ENCODE peak calls at places on chromosomes 1 and 21, in four cellular contexts. One of them, this sample, is unnamed.
A peak's percentile ranks its signal among the peaks of the same experiment; 100 is the strongest.

GRCh38 chr1:46342084-46342656 is 1.6 kb downstream of the NSUN4 start:
- DNase-seq in HCT116: no peak
- DNase-seq in tibial nerve: no peak
- DNase-seq in adrenal gland: no peak
- DNase-seq in this sample: no peak

GRCh38 chr1:199691540-199691939 is 336.0 kb upstream of the NR5A2 start:
- DNase-seq in HCT116: peak; percentile 42
- DNase-seq in tibial nerve: no peak
- DNase-seq in adrenal gland: no peak
- DNase-seq in this sample: no peak

GRCh38 chr1:240539700-240540414 is 72.1 kb downstream of the GREM2 start:
- DNase-seq in HCT116: no peak
- DNase-seq in tibial nerve: no peak
- DNase-seq in adrenal gland: no peak
- DNase-seq in this sample: no peak

GRCh38 chr1:173867141-173867752 is 542 bp downstream of the GAS5 start:
- DNase-seq in HCT116: no peak
- DNase-seq in tibial nerve: no peak
- DNase-seq in adrenal gland: no peak
- DNase-seq in this sample: no peak

GRCh38 chr1:10765734-10766478 is 30.5 kb downstream of the CASZ1 start:
- DNase-seq in HCT116: no peak
- DNase-seq in tibial nerve: no peak
- DNase-seq in adrenal gland: no peak
- DNase-seq in this sample: peak; percentile 84

GRCh38 chr21:42567861-42568260 is 54.2 kb downstream of the SLC37A1 start:
- DNase-seq in HCT116: no peak
- DNase-seq in tibial nerve: no peak
- DNase-seq in adrenal gland: no peak
- DNase-seq in this sample: peak; percentile 3

GRCh38 chr21:16579538-16579937 is 849.8 kb downstream of the USP25 start:
- DNase-seq in HCT116: no peak
- DNase-seq in tibial nerve: no peak
- DNase-seq in adrenal gland: no peak
- DNase-seq in this sample: no peak

GRCh38 chr1:114853584-114853983 is 1.1 kb upstream of the SYCP1 start:
- DNase-seq in HCT116: no peak
- DNase-seq in tibial nerve: no peak
- DNase-seq in adrenal gland: no peak
- DNase-seq in this sample: no peak

GRCh38 chr1:89781494-89782126 is 39.2 kb upstream of the LRRC8D start:
- DNase-seq in HCT116: no peak
- DNase-seq in tibial nerve: no peak
- DNase-seq in adrenal gland: no peak
- DNase-seq in this sample: no peak

GRCh38 chr21:41523175-41523574 is 15.2 kb upstream of the TMPRSS2 start:
- DNase-seq in HCT116: no peak
- DNase-seq in tibial nerve: no peak
- DNase-seq in adrenal gland: no peak
- DNase-seq in this sample: no peak

GRCh38 chr1:153849487-153850185 is 73.1 kb downstream of the GATAD2B start:
- DNase-seq in HCT116: no peak
- DNase-seq in tibial nerve: no peak
- DNase-seq in adrenal gland: no peak
- DNase-seq in this sample: no peak

GRCh38 chr1:219302697-219303096 is 129.0 kb downstream of the LYPLAL1 start:
- DNase-seq in HCT116: no peak
- DNase-seq in tibial nerve: no peak
- DNase-seq in adrenal gland: no peak
- DNase-seq in this sample: no peak

GRCh38 chr1:102799496-102799895 is 308.8 kb downstream of the COL11A1 start:
- DNase-seq in HCT116: no peak
- DNase-seq in tibial nerve: no peak
- DNase-seq in adrenal gland: no peak
- DNase-seq in this sample: no peak

GRCh38 chr1:10257851-10258250 is 47.5 kb downstream of the KIF1B start:
- DNase-seq in HCT116: no peak
- DNase-seq in tibial nerve: no peak
- DNase-seq in adrenal gland: no peak
- DNase-seq in this sample: peak; percentile 29

GRCh38 chr1:150708595-150708994 is 11.6 kb upstream of the GOLPH3L start:
- DNase-seq in HCT116: no peak
- DNase-seq in tibial nerve: no peak
- DNase-seq in adrenal gland: no peak
- DNase-seq in this sample: no peak

GRCh38 chr1:17225140-17225539 is 20.2 kb downstream of the PADI1 start:
- DNase-seq in HCT116: no peak
- DNase-seq in tibial nerve: no peak
- DNase-seq in adrenal gland: no peak
- DNase-seq in this sample: no peak

GRCh38 chr1:211825990-211826389 is 4.6 kb downstream of the LPGAT1 start:
- DNase-seq in HCT116: no peak
- DNase-seq in tibial nerve: no peak
- DNase-seq in adrenal gland: no peak
- DNase-seq in this sample: no peak

GRCh38 chr1:2459757-2460156 is 16.3 kb upstream of the PLCH2 start:
- DNase-seq in HCT116: no peak
- DNase-seq in tibial nerve: no peak
- DNase-seq in adrenal gland: peak; percentile 82
- DNase-seq in this sample: no peak

GRCh38 chr1:21034725-21035628 is 141.7 kb downstream of the EIF4G3 start:
- DNase-seq in HCT116: no peak
- DNase-seq in tibial nerve: no peak
- DNase-seq in adrenal gland: no peak
- DNase-seq in this sample: no peak

GRCh38 chr1:231943084-231943483 is 316.5 kb downstream of the DISC1 start:
- DNase-seq in HCT116: no peak
- DNase-seq in tibial nerve: no peak
- DNase-seq in adrenal gland: no peak
- DNase-seq in this sample: no peak

GRCh38 chr1:208803371-208803811 is 559.2 kb upstream of the PLXNA2 start:
- DNase-seq in HCT116: no peak
- DNase-seq in tibial nerve: no peak
- DNase-seq in adrenal gland: no peak
- DNase-seq in this sample: no peak

GRCh38 chr1:230696722-230697432 is 17.0 kb downstream of the AGT start:
- DNase-seq in HCT116: no peak
- DNase-seq in tibial nerve: no peak
- DNase-seq in adrenal gland: no peak
- DNase-seq in this sample: no peak

GRCh38 chr1:12525311-12526181 is 92.5 kb downstream of the DHRS3 start:
- DNase-seq in HCT116: no peak
- DNase-seq in tibial nerve: peak; percentile 64
- DNase-seq in adrenal gland: peak; percentile 89
- DNase-seq in this sample: peak; percentile 72

GRCh38 chr1:76158126-76158525 is 83.6 kb downstream of the ST6GALNAC3 start:
- DNase-seq in HCT116: peak; percentile 21
- DNase-seq in tibial nerve: no peak
- DNase-seq in adrenal gland: no peak
- DNase-seq in this sample: no peak

GRCh38 chr1:221418346-221418745 is 323.5 kb downstream of the DUSP10 start:
- DNase-seq in HCT116: no peak
- DNase-seq in tibial nerve: no peak
- DNase-seq in adrenal gland: no peak
- DNase-seq in this sample: no peak

GRCh38 chr1:210232524-210233215 is at the start of gene SERTAD4:
- DNase-seq in HCT116: peak; percentile 23
- DNase-seq in tibial nerve: peak; percentile 11
- DNase-seq in adrenal gland: no peak
- DNase-seq in this sample: peak; percentile 58

GRCh38 chr21:43347864-43348766 is 78.8 kb downstream of the SIK1 start:
- DNase-seq in HCT116: no peak
- DNase-seq in tibial nerve: no peak
- DNase-seq in adrenal gland: no peak
- DNase-seq in this sample: no peak

GRCh38 chr1:21641537-21641936 is 27.6 kb downstream of the RAP1GAP start:
- DNase-seq in HCT116: no peak
- DNase-seq in tibial nerve: no peak
- DNase-seq in adrenal gland: no peak
- DNase-seq in this sample: no peak

GRCh38 chr21:45010096-45010495 is 64.3 kb upstream of the ADARB1 start:
- DNase-seq in HCT116: no peak
- DNase-seq in tibial nerve: no peak
- DNase-seq in adrenal gland: no peak
- DNase-seq in this sample: no peak

GRCh38 chr1:3501856-3502665 is 47.6 kb downstream of the ARHGEF16 start:
- DNase-seq in HCT116: no peak
- DNase-seq in tibial nerve: peak; percentile 22
- DNase-seq in adrenal gland: peak; percentile 45
- DNase-seq in this sample: peak; percentile 21

GRCh38 chr1:200890818-200891773 is 3.6 kb upstream of the INAVA start:
- DNase-seq in HCT116: peak; percentile 54
- DNase-seq in tibial nerve: no peak
- DNase-seq in adrenal gland: peak; percentile 21
- DNase-seq in this sample: peak; percentile 68

GRCh38 chr1:85681087-85681486 is 27.1 kb downstream of the ZNHIT6 start:
- DNase-seq in HCT116: no peak
- DNase-seq in tibial nerve: no peak
- DNase-seq in adrenal gland: peak; percentile 8
- DNase-seq in this sample: no peak

GRCh38 chr1:96238426-96238825 is 483.2 kb upstream of the PTBP2 start:
- DNase-seq in HCT116: no peak
- DNase-seq in tibial nerve: no peak
- DNase-seq in adrenal gland: no peak
- DNase-seq in this sample: no peak

GRCh38 chr1:24119859-24120756 is 8.2 kb upstream of the MYOM3 start:
- DNase-seq in HCT116: no peak
- DNase-seq in tibial nerve: peak; percentile 16
- DNase-seq in adrenal gland: peak; percentile 73
- DNase-seq in this sample: peak; percentile 65

GRCh38 chr1:54052470-54052933 is 502 bp downstream of the TMEM59 start:
- DNase-seq in HCT116: no peak
- DNase-seq in tibial nerve: peak; percentile 20
- DNase-seq in adrenal gland: peak; percentile 47
- DNase-seq in this sample: peak; percentile 35

DNA sequence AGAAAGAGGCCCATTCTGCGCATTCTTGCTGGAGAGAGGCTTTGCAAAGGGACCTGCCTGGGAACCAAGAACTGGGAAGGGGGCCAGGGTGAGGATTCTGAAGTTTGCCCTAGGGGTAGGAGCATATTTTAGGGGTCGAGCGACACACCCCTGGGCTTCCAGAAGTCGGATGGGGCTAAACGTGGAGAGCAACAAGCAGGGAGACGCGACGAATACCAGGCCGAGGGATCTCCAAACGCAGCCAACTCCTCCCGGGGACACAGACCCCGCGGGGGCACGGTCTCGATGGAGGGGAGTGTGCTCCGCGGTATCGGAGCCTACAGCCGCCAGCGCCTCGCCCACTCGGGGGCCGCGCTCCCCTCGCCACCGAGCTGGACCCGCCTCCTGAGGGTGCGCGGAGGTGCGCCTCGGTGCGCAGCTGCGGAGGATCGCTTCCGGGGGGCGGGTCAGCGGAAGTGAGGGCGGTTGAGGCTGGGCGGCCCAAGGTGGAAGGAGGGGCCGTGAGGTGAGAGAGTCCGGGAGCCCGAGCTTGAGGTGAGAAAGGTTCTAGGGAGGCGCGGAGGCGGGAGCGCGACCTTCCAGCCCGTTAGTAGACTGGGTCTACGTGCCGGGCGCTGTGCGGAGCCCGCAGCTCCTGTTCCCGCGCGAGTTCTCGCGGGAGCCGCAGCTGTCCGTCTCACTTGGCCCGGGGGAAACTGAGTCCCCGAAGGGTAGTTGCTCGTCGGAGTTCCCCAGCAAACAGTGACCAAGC is at the start of gene MTFR1L:
- DNase-seq in HCT116: peak; percentile 39
- DNase-seq in tibial nerve: peak; percentile 78
- DNase-seq in adrenal gland: peak; percentile 94
- DNase-seq in this sample: peak; percentile 95
- TF ChIP-seq POLR2A in HCT116: peak; percentile 46
- TF ChIP-seq POLR2A in tibial nerve: peak; percentile 62
- TF ChIP-seq POLR2A in adrenal gland: peak; percentile 92
- TF ChIP-seq POLR2A in this sample: peak; percentile 97

DNA sequence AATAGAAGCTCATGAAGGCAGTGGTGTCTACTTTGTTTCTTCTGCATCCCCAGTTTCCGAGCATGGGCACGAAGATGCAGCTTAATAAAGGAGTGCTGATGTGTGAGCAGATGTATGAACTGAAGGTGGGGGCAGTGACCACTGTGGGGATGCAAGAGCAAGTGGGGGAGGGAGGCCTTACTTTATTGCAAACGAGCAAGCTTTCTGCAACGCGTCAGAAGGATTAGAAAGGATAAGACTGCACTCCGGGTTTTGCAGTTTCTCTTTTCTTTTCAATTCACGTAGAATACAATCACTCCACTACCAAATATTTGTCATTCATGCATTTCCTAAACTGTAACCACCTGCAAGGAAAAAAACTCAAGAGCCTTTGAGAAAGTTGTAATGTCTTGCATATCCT is 4.3 kb upstream of the OR2C3 start:
- DNase-seq in HCT116: no peak
- DNase-seq in tibial nerve: no peak
- DNase-seq in adrenal gland: no peak
- DNase-seq in this sample: no peak
- H3K4me3 ChIP-seq in HCT116: no peak overlapping the region
- H3K4me3 ChIP-seq in tibial nerve: no peak overlapping the region
- H3K4me3 ChIP-seq in adrenal gland: no peak overlapping the region
- H3K4me3 ChIP-seq in this sample: no peak overlapping the region

GRCh38 chr1:8384577-8384976 is 66.7 kb downstream of the SLC45A1 start:
- DNase-seq in HCT116: no peak
- DNase-seq in tibial nerve: no peak
- DNase-seq in adrenal gland: no peak
- DNase-seq in this sample: no peak
- H3K27ac ChIP-seq in HCT116: no peak overlapping the region
- H3K27ac ChIP-seq in tibial nerve: no peak overlapping the region
- H3K27ac ChIP-seq in adrenal gland: peak overlapping the region; percentile 53
- H3K27ac ChIP-seq in this sample: peak overlapping the region; percentile 33

DNA sequence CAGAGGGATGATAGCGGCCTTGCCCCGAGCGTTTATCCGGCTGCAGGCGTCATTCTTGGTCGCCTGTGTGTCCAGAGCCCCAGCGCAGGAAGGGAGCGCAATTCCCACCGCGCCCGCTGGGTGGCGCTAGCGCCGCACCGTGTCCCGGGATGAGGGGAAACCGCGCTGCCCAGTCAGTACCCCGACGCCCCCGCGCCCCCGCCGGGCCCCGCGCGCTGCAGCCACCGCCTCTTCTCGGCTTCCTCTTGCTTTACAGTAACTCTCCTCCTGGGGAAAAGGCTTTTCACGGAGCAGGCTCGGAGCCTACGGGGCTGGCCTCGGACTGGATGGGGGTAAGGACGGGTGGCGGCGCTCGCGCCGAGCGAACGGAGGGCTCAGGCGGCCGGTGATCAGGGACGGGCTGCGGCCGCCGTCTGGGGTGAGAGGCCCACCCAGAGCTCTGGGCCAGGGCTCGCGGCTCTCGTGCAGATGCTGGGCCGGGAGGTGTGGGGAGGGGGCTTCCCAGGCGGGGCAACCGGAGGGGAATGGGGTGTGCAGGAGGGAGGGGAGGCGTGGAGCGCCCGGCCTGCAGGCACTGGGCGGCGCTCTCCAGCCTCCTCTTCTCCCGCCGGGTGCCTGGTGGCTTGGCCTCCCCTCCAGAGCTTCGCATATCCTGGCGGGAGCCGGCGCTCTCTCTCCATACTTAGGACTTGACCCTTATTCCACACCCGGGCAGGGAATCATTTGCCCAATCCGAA is 29.8 kb downstream of the TEX35 start:
- DNase-seq in HCT116: peak; percentile 43
- DNase-seq in tibial nerve: peak; percentile 95
- DNase-seq in adrenal gland: peak; percentile 83
- DNase-seq in this sample: peak; percentile 94
- TF ChIP-seq POLR2A in HCT116: no peak
- TF ChIP-seq POLR2A in tibial nerve: no peak
- TF ChIP-seq POLR2A in adrenal gland: no peak
- TF ChIP-seq POLR2A in this sample: peak; percentile 11